ENCODE peak calls at places on chromosomes 4 and X, in ten cellular contexts. A is RWPE1; L is psoas muscle; X is left ventricle myocardium inferior; Z is CD4-positive, alpha-beta T cell; Q is cardiac muscle cell; P is upper lobe of left lung; H is A549; C is H9; F is mammary epithelial cell. E is an unnamed sample.

GRCh38 chr4:81631958-81632439 is 160.3 kb upstream of the RASGEF1B start:
- DNase-seq in Q (peak), H (no peak), Z (no peak), P (no peak), F (peak), X (no peak), C (no peak), L (no peak), A (peak), E (peak)

GRCh38 chr4:164955107-164955805 is 22.2 kb downstream of the TRIM61 start:
- DNase-seq in A (no peak), P (no peak), Z (no peak), L (no peak), C (no peak), H (no peak), X (no peak), Q (no peak), F (no peak), E (no peak)

GRCh38 chr4:181278941-181279340 is 964.3 kb upstream of the TENM3 start:
- DNase-seq in A (peak), F (peak), Q (no peak), H (no peak), L (no peak), Z (no peak), C (no peak), P (no peak), X (no peak), E (no peak)

GRCh38 chrX:17861496-17862011 is 456 bp upstream of the RAI2 start:
- DNase-seq in H (no peak), Z (no peak), P (no peak), F (no peak), C (no peak), L (peak), A (no peak), Q (no peak), X (no peak), E (no peak)

GRCh38 chr4:2469192-2469984 is 482 bp downstream of the RNF4 start:
- DNase-seq in P (peak), L (peak), Q (peak), X (peak), Z (peak), H (peak), F (peak), A (peak), C (peak), E (no peak)

GRCh38 chr4:151644625-151645024 is 116.2 kb downstream of the GATB start:
- DNase-seq in Q (peak), A (peak), L (no peak), H (no peak), P (no peak), C (peak), X (no peak), Z (no peak), F (no peak), E (no peak)

GRCh38 chrX:120452131-120452530 is 17.0 kb downstream of the LAMP2 start:
- DNase-seq in Z (no peak), P (no peak), A (peak), H (peak), X (no peak), F (no peak), L (no peak), C (peak), Q (peak), E (no peak)

GRCh38 chr4:98573791-98574190 is 84.6 kb downstream of the TSPAN5 start:
- DNase-seq in L (no peak), Q (no peak), P (no peak), C (no peak), F (peak), A (peak), Z (no peak), H (no peak), X (no peak), E (no peak)

GRCh38 chrX:106613277-106613676 is 1.5 kb downstream of the RADX start:
- DNase-seq in C (no peak), L (no peak), H (no peak), Z (no peak), A (no peak), Q (no peak), F (no peak), X (no peak), P (no peak), E (no peak)

GRCh38 chrX:130831347-130831722 is 71.7 kb downstream of the ENOX2 start:
- DNase-seq in Q (no peak), A (no peak), X (no peak), C (no peak), L (no peak), H (no peak), Z (no peak), P (no peak), F (no peak), E (no peak)

GRCh38 chrX:130830599-130831346 is 72.2 kb downstream of the ENOX2 start:
- DNase-seq in C (no peak), L (no peak), F (no peak), Q (no peak), P (no peak), A (no peak), H (no peak), Z (no peak), X (no peak), E (no peak)

GRCh38 chrX:130829526-130830515 is 73.2 kb downstream of the ENOX2 start:
- DNase-seq in L (no peak), H (no peak), Z (no peak), Q (no peak), A (peak), X (no peak), P (no peak), C (no peak), F (peak), E (peak)

GRCh38 chrX:130826249-130826648 is 76.8 kb downstream of the ENOX2 start:
- DNase-seq in F (no peak), Z (no peak), C (no peak), L (no peak), A (no peak), H (no peak), X (no peak), P (no peak), Q (no peak), E (no peak)

DNA sequence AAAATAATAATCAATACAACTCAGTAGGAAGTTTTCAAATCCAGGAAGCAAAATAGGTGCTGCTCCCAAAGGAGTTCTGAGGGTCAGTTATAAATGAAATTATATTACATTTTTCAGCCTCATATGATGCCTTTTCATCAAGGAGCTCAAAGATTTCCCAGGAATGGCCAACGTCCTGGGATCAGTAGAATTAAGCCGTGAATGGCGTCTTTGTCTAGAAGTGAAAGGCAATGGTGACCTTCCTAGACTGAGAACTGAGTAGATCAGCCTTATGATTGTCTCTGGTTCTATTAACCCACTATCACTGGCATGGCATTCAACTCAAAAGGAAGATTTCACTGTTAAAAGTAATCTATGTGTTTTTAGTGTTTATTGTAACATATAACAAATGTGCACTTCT is 74.4 kb downstream of the ENOX2 start:
- DNase-seq in F (no peak), Z (no peak), C (no peak), H (no peak), Q (no peak), P (no peak), A (no peak), L (no peak), X (no peak), E (no peak)
- H3K27ac ChIP-seq in F (peak), Z (no peak), C (no peak), H (no peak), Q (no peak), P (no peak), A (no peak), L (no peak), X (no peak), E (peak)

GRCh38 chrX:20857746-20858145 is 516.5 kb upstream of the CNKSR2 start:
- DNase-seq in C (no peak), P (no peak), A (no peak), Q (no peak), H (no peak), X (no peak), F (peak), L (no peak), Z (no peak), E (no peak)
- H3K27ac ChIP-seq in C (no peak), P (no peak), A (no peak), Q (no peak), H (no peak), X (no peak), F (no peak), L (no peak), Z (no peak), E (no peak)

GRCh38 chrX:148281920-148282319 is 218.5 kb upstream of the AFF2 start:
- DNase-seq in A (no peak), P (no peak), F (no peak), C (no peak), L (no peak), H (no peak), Q (no peak), X (no peak), Z (no peak), E (no peak)
- H3K27ac ChIP-seq in A (no peak), P (no peak), F (no peak), C (no peak), L (no peak), H (no peak), Q (no peak), X (no peak), Z (no peak), E (no peak)

GRCh38 chr4:169658196-169658595 is 37.8 kb downstream of the CLCN3 start:
- DNase-seq in Q (no peak), X (no peak), C (no peak), A (peak), F (peak), Z (no peak), L (no peak), H (no peak), P (no peak), E (no peak)
- H3K27ac ChIP-seq in Q (no peak), X (peak), C (no peak), A (no peak), F (peak), Z (no peak), L (peak), H (peak), P (no peak), E (peak)

DNA sequence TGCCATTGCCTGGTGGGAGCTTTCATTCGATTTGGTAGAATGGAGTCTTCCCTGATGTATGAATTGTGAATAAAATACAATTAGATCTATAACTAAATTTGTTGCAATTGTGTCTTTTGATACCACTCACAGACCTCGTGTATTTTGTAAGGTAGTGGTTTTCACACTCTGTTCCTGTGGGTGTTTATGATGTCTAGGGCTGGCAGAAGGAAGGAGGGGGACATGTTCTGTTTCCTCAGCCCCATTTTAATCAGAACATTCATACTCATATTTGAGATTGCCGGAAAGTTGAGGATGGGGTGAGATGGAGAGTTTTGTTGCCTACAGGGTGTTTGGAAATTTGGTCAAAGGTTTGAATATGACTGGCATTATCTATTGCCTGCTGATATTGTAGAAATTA is 42.9 kb downstream of the PTTG2 start:
- DNase-seq in L (no peak), A (no peak), C (no peak), Q (no peak), H (no peak), X (no peak), F (no peak), Z (no peak), P (no peak), E (no peak)
- H3K27ac ChIP-seq in L (no peak), A (no peak), C (peak), Q (no peak), H (no peak), X (no peak), F (no peak), Z (no peak), P (no peak), E (peak)

DNA sequence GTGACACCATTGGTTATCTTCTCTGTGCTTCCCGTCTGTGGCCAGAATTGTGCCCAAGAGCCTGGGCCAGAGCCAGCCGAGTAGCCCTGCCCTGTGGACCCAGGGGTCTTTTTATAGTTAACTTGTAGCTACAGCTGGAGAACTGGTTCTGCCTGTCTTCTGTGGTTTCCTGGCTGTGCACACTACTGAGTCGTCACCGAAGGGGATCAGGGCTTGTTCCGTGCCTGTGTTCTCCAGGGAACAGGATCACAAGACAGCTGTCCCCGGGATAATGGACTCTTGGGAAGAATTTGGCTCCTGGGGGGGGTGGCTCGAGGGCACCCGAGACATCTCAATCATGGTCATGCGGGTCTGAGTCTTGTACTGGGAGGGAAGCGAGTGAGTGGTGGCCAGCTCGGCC is 22.1 kb upstream of the OPN1LW start:
- DNase-seq in C (no peak), L (no peak), Z (no peak), F (no peak), P (no peak), H (no peak), Q (no peak), A (no peak), X (no peak), E (no peak)
- H3K27ac ChIP-seq in C (no peak), L (no peak), Z (no peak), F (no peak), P (no peak), H (no peak), Q (no peak), A (no peak), X (peak), E (no peak)

GRCh38 chr4:105061136-105061696 is 85.5 kb upstream of the TET2 start:
- DNase-seq in C (peak), L (no peak), Z (no peak), Q (no peak), H (no peak), X (no peak), F (peak), A (peak), P (no peak), E (peak)
- H3K27ac ChIP-seq in C (no peak), L (no peak), Z (no peak), Q (no peak), H (no peak), X (peak), F (peak), A (no peak), P (peak), E (peak)

DNA sequence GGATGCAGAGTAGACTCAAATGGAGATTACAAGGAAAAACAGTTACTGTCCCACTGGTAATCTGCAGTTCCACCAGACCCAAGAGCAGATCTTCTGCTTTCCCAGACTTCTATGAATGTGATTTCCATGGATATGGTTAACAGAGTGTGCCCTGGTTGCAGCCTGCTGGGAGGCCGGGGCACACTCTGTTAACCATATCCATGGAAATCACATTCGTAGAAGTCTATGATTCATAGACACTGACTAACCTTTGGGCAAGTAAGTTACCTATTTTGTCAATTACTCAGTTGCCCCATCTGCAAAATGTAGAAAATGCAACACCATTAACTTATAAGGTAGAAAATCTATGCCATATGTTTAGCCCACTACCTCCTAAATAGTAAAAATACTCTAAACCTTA is 443.1 kb upstream of the PITX2 start:
- DNase-seq in L (no peak), F (peak), H (no peak), X (no peak), Q (no peak), A (no peak), P (no peak), C (no peak), Z (no peak), E (no peak)
- H3K27ac ChIP-seq in L (no peak), F (no peak), H (no peak), X (no peak), Q (no peak), A (no peak), P (no peak), C (no peak), Z (no peak), E (no peak)

DNA sequence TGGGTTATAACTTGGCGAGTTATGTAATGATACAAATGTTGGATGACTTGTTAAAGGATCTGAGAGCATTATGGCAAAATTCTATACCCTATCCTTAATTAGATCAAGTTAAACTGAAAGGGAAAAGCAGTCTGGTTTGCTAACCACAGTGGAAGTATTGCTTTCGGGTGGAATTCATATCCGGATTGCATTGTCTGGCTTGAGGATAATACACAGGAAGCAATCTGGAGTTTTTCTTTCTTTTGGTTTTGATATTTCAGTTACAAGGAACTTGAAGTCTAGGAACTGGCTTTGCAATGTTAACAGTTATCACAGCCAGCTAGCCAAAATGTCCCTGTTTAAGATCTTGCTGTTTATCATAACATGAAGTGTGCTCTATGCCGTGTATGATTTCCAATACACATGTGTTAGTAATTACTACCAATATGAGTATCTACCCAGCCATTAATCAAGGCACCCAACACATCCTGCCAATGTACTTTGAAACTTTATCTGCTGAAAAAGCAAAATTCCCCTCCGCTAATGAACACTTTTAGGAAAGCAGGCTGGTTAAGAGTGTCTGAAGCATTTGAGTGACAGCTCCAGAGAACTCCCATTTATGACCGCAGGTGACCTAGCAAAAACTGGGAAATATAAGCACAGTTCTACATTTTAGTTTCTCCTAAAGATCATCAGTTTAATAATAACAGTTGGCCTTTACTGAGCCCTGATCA is 146.4 kb downstream of the PALLD start:
- DNase-seq in H (no peak), Q (no peak), X (no peak), A (no peak), P (no peak), Z (no peak), C (no peak), F (no peak), L (no peak), E (no peak)
- H3K27ac ChIP-seq in H (no peak), Q (peak), X (peak), A (no peak), P (no peak), Z (no peak), C (no peak), F (no peak), L (peak), E (no peak)

GRCh38 chr4:87268401-87268800 is 48.0 kb upstream of the KLHL8 start:
- DNase-seq in H (no peak), Q (no peak), X (no peak), P (no peak), Z (no peak), A (no peak), C (no peak), F (no peak), L (no peak), E (no peak)
- H3K27ac ChIP-seq in H (no peak), Q (no peak), X (no peak), P (no peak), Z (no peak), A (no peak), C (no peak), F (no peak), L (no peak), E (no peak)